ENCODE peak calls at places on chromosomes 6 and 20, in ten cellular contexts. X is fibroblast of lung, D is GM23338, I is IMR-90, C is MM.1S, O is heart left ventricle, V is gastrocnemius medialis, J is PC-9, Q is lower lobe of right lung, Z is testis. K is an unnamed sample.

GRCh38 chr20:10699941-10700340 is 26.1 kb upstream of the JAG1 start:
- DNase-seq in Z (no peak), V (no peak), I (no peak), J (no peak), O (no peak), Q (no peak), C (no peak), D (no peak), X (no peak), K (no peak)

GRCh38 chr6:63305278-63305677 is 14.5 kb downstream of the LGSN start:
- DNase-seq in C (no peak), I (peak; percentile 3), V (no peak), Z (no peak), X (peak; percentile 1), D (no peak), J (no peak), O (no peak), Q (no peak), K (no peak)

GRCh38 chr6:31010393-31011060 is at the start of gene MUC22:
- DNase-seq in Q (no peak), Z (no peak), V (no peak), X (peak; percentile 6), J (no peak), I (peak; percentile 84), C (no peak), O (no peak), D (no peak), K (no peak)

GRCh38 chr6:46011241-46012085 is 4.2 kb downstream of the CLIC5 start:
- DNase-seq in D (no peak), C (peak; percentile 83), X (no peak), V (no peak), J (peak; percentile 52), Z (no peak), I (no peak), Q (no peak), O (no peak), K (no peak)

GRCh38 chr6:160146454-160147145 is 25.0 kb downstream of the SLC22A1 start:
- DNase-seq in O (no peak), I (no peak), Z (no peak), V (no peak), X (no peak), C (no peak), D (no peak), Q (no peak), J (no peak), K (no peak)

GRCh38 chr6:118940770-118941169 is 5.8 kb upstream of the MCM9 start:
- DNase-seq in I (no peak), Q (no peak), Z (no peak), J (no peak), D (no peak), V (no peak), C (no peak), X (no peak), O (no peak), K (no peak)

GRCh38 chr6:170243791-170244291 is 47.0 kb downstream of the DLL1 start:
- DNase-seq in I (no peak), J (no peak), D (no peak), C (no peak), Z (no peak), Q (no peak), O (no peak), X (no peak), V (no peak), K (no peak)

GRCh38 chr20:22861231-22861980 is 173.7 kb upstream of the SSTR4 start:
- DNase-seq in X (no peak), D (no peak), I (peak; percentile 10), C (no peak), J (no peak), Z (no peak), V (no peak), O (no peak), Q (no peak), K (no peak)

GRCh38 chr6:3959385-3959784 is 110.2 kb downstream of the FAM50B start:
- DNase-seq in D (no peak), Q (no peak), V (no peak), Z (no peak), I (no peak), O (no peak), J (no peak), C (no peak), X (no peak), K (no peak)

GRCh38 chr6:170244721-170245201 is 46.1 kb downstream of the DLL1 start:
- DNase-seq in I (no peak), Z (no peak), V (no peak), J (no peak), C (no peak), D (no peak), O (no peak), Q (no peak), X (no peak), K (no peak)

GRCh38 chr6:13146429-13146828 is 181.9 kb downstream of the TBC1D7 start:
- DNase-seq in Q (no peak), J (no peak), Z (no peak), I (no peak), X (no peak), V (no peak), D (no peak), O (no peak), C (no peak), K (no peak)

GRCh38 chr6:160793652-160794051 is 91.6 kb downstream of the PLG start:
- DNase-seq in Z (no peak), C (no peak), J (no peak), O (no peak), Q (no peak), V (no peak), X (no peak), D (no peak), I (no peak), K (no peak)

GRCh38 chr6:3523966-3524365 is 67.1 kb upstream of the SLC22A23 start:
- DNase-seq in X (no peak), I (no peak), O (no peak), Q (no peak), J (no peak), D (no peak), Z (no peak), V (no peak), C (no peak), K (no peak)

GRCh38 chr6:104943781-104944180 is 13.1 kb upstream of the LIN28B start:
- DNase-seq in V (no peak), Z (no peak), C (peak; percentile 11), J (no peak), I (peak; percentile 20), O (no peak), X (peak; percentile 25), Q (no peak), D (no peak), K (no peak)

GRCh38 chr6:69622924-69623323 is 173.9 kb downstream of the LMBRD1 start:
- DNase-seq in V (no peak), O (no peak), I (no peak), D (peak; percentile 53), C (no peak), Z (no peak), Q (no peak), J (no peak), X (no peak), K (no peak)

GRCh38 chr6:69631552-69632346 is 165.1 kb downstream of the LMBRD1 start:
- DNase-seq in O (no peak), D (peak; percentile 18), Z (no peak), X (no peak), J (no peak), C (peak; percentile 67), I (no peak), Q (no peak), V (no peak), K (no peak)

GRCh38 chr6:69630767-69631166 is 166.0 kb downstream of the LMBRD1 start:
- DNase-seq in V (no peak), Q (no peak), X (no peak), D (no peak), Z (no peak), I (no peak), O (no peak), J (no peak), C (no peak), K (no peak)

GRCh38 chr6:69624944-69625343 is 171.9 kb downstream of the LMBRD1 start:
- DNase-seq in C (no peak), V (no peak), Q (no peak), D (no peak), J (no peak), Z (no peak), I (no peak), X (peak; percentile 0), O (no peak), K (no peak)

GRCh38 chr6:69627625-69628024 is 169.2 kb downstream of the LMBRD1 start:
- DNase-seq in V (no peak), D (no peak), Q (no peak), C (no peak), X (no peak), O (no peak), J (no peak), Z (no peak), I (no peak), K (no peak)
- H3K4me3 ChIP-seq in V (no peak overlapping the region), D (no peak overlapping the region), Q (no peak overlapping the region), C (no peak overlapping the region), X (no peak overlapping the region), O (no peak overlapping the region), J (no peak overlapping the region), Z (no peak overlapping the region), I (no peak overlapping the region), K (no peak overlapping the region)

DNA sequence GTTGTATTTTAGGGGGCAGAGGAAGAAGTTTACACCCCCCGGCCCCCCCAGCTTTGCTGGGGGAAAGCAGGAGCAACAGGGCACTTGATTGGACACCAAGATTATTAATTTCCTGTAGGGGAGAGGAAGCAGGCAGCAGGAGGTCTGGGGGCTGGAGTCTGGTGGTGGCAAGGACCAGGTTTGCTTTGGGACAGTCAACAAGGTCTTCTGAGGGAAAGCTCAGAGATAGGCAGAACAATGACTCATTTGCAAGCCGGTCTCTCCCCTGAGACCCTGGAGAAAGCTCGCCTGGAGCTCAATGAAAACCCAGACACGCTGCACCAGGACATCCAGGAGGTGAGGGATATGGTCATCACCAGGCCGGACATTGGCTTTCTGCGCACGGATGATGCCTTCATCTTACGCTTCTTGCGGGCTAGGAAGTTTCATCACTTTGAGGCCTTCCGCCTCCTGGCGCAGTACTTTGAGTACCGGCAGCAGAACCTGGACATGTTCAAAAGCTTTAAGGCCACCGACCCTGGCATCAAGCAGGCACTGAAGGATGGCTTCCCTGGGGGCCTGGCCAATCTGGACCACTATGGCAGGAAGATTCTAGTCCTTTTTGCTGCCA is 1.6 kb downstream of the CLVS2 start:
- DNase-seq in D (no peak), J (no peak), O (no peak), I (no peak), V (no peak), X (no peak), C (no peak), Q (no peak), Z (no peak), K (no peak)
- H3K27ac ChIP-seq in D (no peak overlapping the region), J (no peak overlapping the region), O (no peak overlapping the region), I (no peak overlapping the region), V (no peak overlapping the region), X (no peak overlapping the region), C (no peak overlapping the region), Q (no peak overlapping the region), Z (no peak overlapping the region), K (no peak overlapping the region)

GRCh38 chr6:109595998-109596397 is 95.0 kb downstream of the AK9 start:
- DNase-seq in Z (no peak), X (peak; percentile 33), Q (no peak), I (peak; percentile 57), V (no peak), J (no peak), C (peak; percentile 26), O (no peak), D (peak; percentile 66), K (no peak)
- TF ChIP-seq CTCF in Z (no peak), X (peak; percentile 30), Q (peak; percentile 38), I (peak; percentile 54), V (no peak), J (peak; percentile 79), C (peak; percentile 29), O (peak; percentile 14), D (peak; percentile 63), K (no peak)

GRCh38 chr6:27148404-27148795 is 99.1 kb upstream of the PRSS16 start:
- DNase-seq in I (no peak), C (no peak), Q (no peak), V (no peak), Z (no peak), X (no peak), O (no peak), J (no peak), D (no peak), K (no peak)
- H3K4me3 ChIP-seq in I (no peak overlapping the region), C (no peak overlapping the region), Q (no peak overlapping the region), V (no peak overlapping the region), Z (no peak overlapping the region), X (no peak overlapping the region), O (no peak overlapping the region), J (peak overlapping the region; percentile 91), D (peak overlapping the region; percentile 68), K (no peak overlapping the region)